ENCODE peak calls at places on chromosomes 3 and 15, in eight cellular contexts. One of them, this sample, is unnamed.

GRCh38 chr3:73719877-73720276 is 95.1 kb upstream of the PDZRN3 start:
- DNase-seq in pancreas: no peak
- DNase-seq in astrocyte of the spinal cord: peak; percentile 30
- DNase-seq in activated CD4-positive, alpha-beta T cell treated with anti-CD3 and anti-CD28 coated beads for 24 hours: no peak
- DNase-seq in RKO: no peak
- DNase-seq in mucosa of gallbladder: no peak
- DNase-seq in GM12865: no peak
- DNase-seq in naive thymus-derived CD8-positive, alpha-beta T cell: no peak
- DNase-seq in this sample: no peak

GRCh38 chr3:155227141-155227540 is 66.3 kb downstream of the STRIT1 start:
- DNase-seq in RKO: no peak
- DNase-seq in GM12865: no peak
- DNase-seq in mucosa of gallbladder: no peak
- DNase-seq in activated CD4-positive, alpha-beta T cell treated with anti-CD3 and anti-CD28 coated beads for 24 hours: no peak
- DNase-seq in naive thymus-derived CD8-positive, alpha-beta T cell: no peak
- DNase-seq in pancreas: no peak
- DNase-seq in astrocyte of the spinal cord: no peak
- DNase-seq in this sample: no peak

GRCh38 chr3:103082501-103082900 is 647.7 kb downstream of the ZPLD1 start:
- DNase-seq in GM12865: no peak
- DNase-seq in mucosa of gallbladder: no peak
- DNase-seq in RKO: no peak
- DNase-seq in activated CD4-positive, alpha-beta T cell treated with anti-CD3 and anti-CD28 coated beads for 24 hours: no peak
- DNase-seq in astrocyte of the spinal cord: no peak
- DNase-seq in naive thymus-derived CD8-positive, alpha-beta T cell: no peak
- DNase-seq in pancreas: no peak
- DNase-seq in this sample: no peak

GRCh38 chr3:69809076-69809835 is 70.0 kb downstream of the MITF start:
- DNase-seq in RKO: no peak
- DNase-seq in naive thymus-derived CD8-positive, alpha-beta T cell: no peak
- DNase-seq in pancreas: no peak
- DNase-seq in astrocyte of the spinal cord: no peak
- DNase-seq in GM12865: no peak
- DNase-seq in activated CD4-positive, alpha-beta T cell treated with anti-CD3 and anti-CD28 coated beads for 24 hours: no peak
- DNase-seq in mucosa of gallbladder: no peak
- DNase-seq in this sample: no peak

GRCh38 chr3:103992469-103992868 is 1374.2 kb upstream of the ALCAM start:
- DNase-seq in GM12865: peak; percentile 12
- DNase-seq in activated CD4-positive, alpha-beta T cell treated with anti-CD3 and anti-CD28 coated beads for 24 hours: no peak
- DNase-seq in pancreas: no peak
- DNase-seq in mucosa of gallbladder: no peak
- DNase-seq in astrocyte of the spinal cord: no peak
- DNase-seq in naive thymus-derived CD8-positive, alpha-beta T cell: no peak
- DNase-seq in RKO: no peak
- DNase-seq in this sample: no peak

GRCh38 chr3:195270350-195271115 is 426 bp downstream of the XXYLT1 start:
- DNase-seq in naive thymus-derived CD8-positive, alpha-beta T cell: no peak
- DNase-seq in astrocyte of the spinal cord: peak; percentile 81
- DNase-seq in GM12865: peak; percentile 81
- DNase-seq in mucosa of gallbladder: peak; percentile 67
- DNase-seq in RKO: peak; percentile 78
- DNase-seq in activated CD4-positive, alpha-beta T cell treated with anti-CD3 and anti-CD28 coated beads for 24 hours: peak; percentile 53
- DNase-seq in pancreas: peak; percentile 61
- DNase-seq in this sample: peak; percentile 66

GRCh38 chr3:160755776-160756304 is at the start of gene PPM1L:
- DNase-seq in RKO: peak; percentile 46
- DNase-seq in pancreas: peak; percentile 55
- DNase-seq in mucosa of gallbladder: peak; percentile 40
- DNase-seq in astrocyte of the spinal cord: peak; percentile 52
- DNase-seq in GM12865: peak; percentile 63
- DNase-seq in activated CD4-positive, alpha-beta T cell treated with anti-CD3 and anti-CD28 coated beads for 24 hours: peak; percentile 25
- DNase-seq in naive thymus-derived CD8-positive, alpha-beta T cell: peak; percentile 57
- DNase-seq in this sample: peak; percentile 50

GRCh38 chr15:69848551-69849231 is 249.0 kb downstream of the TLE3 start:
- DNase-seq in pancreas: no peak
- DNase-seq in mucosa of gallbladder: no peak
- DNase-seq in GM12865: no peak
- DNase-seq in naive thymus-derived CD8-positive, alpha-beta T cell: no peak
- DNase-seq in astrocyte of the spinal cord: no peak
- DNase-seq in activated CD4-positive, alpha-beta T cell treated with anti-CD3 and anti-CD28 coated beads for 24 hours: no peak
- DNase-seq in RKO: no peak
- DNase-seq in this sample: peak; percentile 24

GRCh38 chr3:107128942-107129341 is 248.3 kb upstream of the CCDC54 start:
- DNase-seq in astrocyte of the spinal cord: peak; percentile 22
- DNase-seq in naive thymus-derived CD8-positive, alpha-beta T cell: no peak
- DNase-seq in pancreas: no peak
- DNase-seq in GM12865: no peak
- DNase-seq in activated CD4-positive, alpha-beta T cell treated with anti-CD3 and anti-CD28 coated beads for 24 hours: no peak
- DNase-seq in RKO: no peak
- DNase-seq in mucosa of gallbladder: no peak
- DNase-seq in this sample: no peak

GRCh38 chr15:58864602-58865419 is 68.7 kb downstream of the SLTM start:
- DNase-seq in GM12865: no peak
- DNase-seq in activated CD4-positive, alpha-beta T cell treated with anti-CD3 and anti-CD28 coated beads for 24 hours: no peak
- DNase-seq in mucosa of gallbladder: peak; percentile 33
- DNase-seq in naive thymus-derived CD8-positive, alpha-beta T cell: peak; percentile 10
- DNase-seq in pancreas: peak; percentile 59
- DNase-seq in RKO: no peak
- DNase-seq in astrocyte of the spinal cord: no peak
- DNase-seq in this sample: no peak

GRCh38 chr3:146594843-146595482 is 10.2 kb downstream of the PLSCR5 start:
- DNase-seq in activated CD4-positive, alpha-beta T cell treated with anti-CD3 and anti-CD28 coated beads for 24 hours: no peak
- DNase-seq in GM12865: peak; percentile 5
- DNase-seq in RKO: peak; percentile 26
- DNase-seq in astrocyte of the spinal cord: peak; percentile 35
- DNase-seq in pancreas: no peak
- DNase-seq in mucosa of gallbladder: no peak
- DNase-seq in naive thymus-derived CD8-positive, alpha-beta T cell: no peak
- DNase-seq in this sample: no peak

GRCh38 chr3:53677406-53677805 is 168.8 kb downstream of the CHDH start:
- DNase-seq in naive thymus-derived CD8-positive, alpha-beta T cell: no peak
- DNase-seq in astrocyte of the spinal cord: no peak
- DNase-seq in GM12865: peak; percentile 9
- DNase-seq in pancreas: no peak
- DNase-seq in mucosa of gallbladder: no peak
- DNase-seq in activated CD4-positive, alpha-beta T cell treated with anti-CD3 and anti-CD28 coated beads for 24 hours: no peak
- DNase-seq in RKO: peak; percentile 33
- DNase-seq in this sample: peak; percentile 10

GRCh38 chr3:62527484-62527883 is 154.1 kb upstream of the FEZF2 start:
- DNase-seq in naive thymus-derived CD8-positive, alpha-beta T cell: no peak
- DNase-seq in RKO: no peak
- DNase-seq in GM12865: no peak
- DNase-seq in pancreas: no peak
- DNase-seq in astrocyte of the spinal cord: no peak
- DNase-seq in mucosa of gallbladder: no peak
- DNase-seq in activated CD4-positive, alpha-beta T cell treated with anti-CD3 and anti-CD28 coated beads for 24 hours: no peak
- DNase-seq in this sample: no peak

GRCh38 chr15:38130739-38131498 is 121.7 kb upstream of the SPRED1 start:
- DNase-seq in activated CD4-positive, alpha-beta T cell treated with anti-CD3 and anti-CD28 coated beads for 24 hours: no peak
- DNase-seq in RKO: peak; percentile 35
- DNase-seq in naive thymus-derived CD8-positive, alpha-beta T cell: no peak
- DNase-seq in GM12865: peak; percentile 44
- DNase-seq in astrocyte of the spinal cord: peak; percentile 96
- DNase-seq in pancreas: peak; percentile 27
- DNase-seq in mucosa of gallbladder: peak; percentile 81
- DNase-seq in this sample: peak; percentile 97

GRCh38 chr3:105593315-105593714 is 226.6 kb downstream of the ALCAM start:
- DNase-seq in RKO: no peak
- DNase-seq in GM12865: no peak
- DNase-seq in naive thymus-derived CD8-positive, alpha-beta T cell: no peak
- DNase-seq in astrocyte of the spinal cord: no peak
- DNase-seq in mucosa of gallbladder: no peak
- DNase-seq in activated CD4-positive, alpha-beta T cell treated with anti-CD3 and anti-CD28 coated beads for 24 hours: no peak
- DNase-seq in pancreas: no peak
- DNase-seq in this sample: no peak

GRCh38 chr3:23859839-23860382 is 54.2 kb downstream of the UBE2E1 start:
- DNase-seq in GM12865: peak; percentile 16
- DNase-seq in RKO: no peak
- DNase-seq in astrocyte of the spinal cord: no peak
- DNase-seq in mucosa of gallbladder: no peak
- DNase-seq in pancreas: no peak
- DNase-seq in activated CD4-positive, alpha-beta T cell treated with anti-CD3 and anti-CD28 coated beads for 24 hours: no peak
- DNase-seq in naive thymus-derived CD8-positive, alpha-beta T cell: no peak
- DNase-seq in this sample: no peak

GRCh38 chr15:100802421-100803157 is 77.0 kb upstream of the ALDH1A3 start:
- DNase-seq in activated CD4-positive, alpha-beta T cell treated with anti-CD3 and anti-CD28 coated beads for 24 hours: no peak
- DNase-seq in astrocyte of the spinal cord: no peak
- DNase-seq in mucosa of gallbladder: peak; percentile 5
- DNase-seq in GM12865: no peak
- DNase-seq in naive thymus-derived CD8-positive, alpha-beta T cell: no peak
- DNase-seq in RKO: no peak
- DNase-seq in pancreas: no peak
- DNase-seq in this sample: no peak